ENCODE peak calls at places on chromosomes 12 and 14, in eight cellular contexts. C, R, F, Q, M, K, Y and E are unnamed samples.
A peak's percentile ranks its signal among the peaks of the same experiment; 100 is the strongest.

GRCh38 chr14:75022655-75023054 is 19.9 kb downstream of the EIF2B2 start:
- DNase-seq in Q (peak; percentile 20), C (no peak), R (no peak), K (peak; percentile 67), Y (no peak), M (peak; percentile 62), F (peak; percentile 15), E (no peak)

GRCh38 chr14:77763316-77763715 is 2.4 kb upstream of the SNW1 start:
- DNase-seq in R (no peak), F (no peak), C (no peak), Q (no peak), Y (no peak), M (no peak), K (no peak), E (no peak)

GRCh38 chr12:65496617-65497016 is 218.1 kb downstream of the MSRB3 start:
- DNase-seq in C (no peak), Q (peak; percentile 75), F (no peak), M (no peak), Y (no peak), R (no peak), K (peak; percentile 39), E (no peak)

GRCh38 chr12:54689984-54690383 is 41.8 kb upstream of the DCD start:
- DNase-seq in C (no peak), Q (peak; percentile 3), M (no peak), K (no peak), F (no peak), R (no peak), Y (no peak), E (no peak)

GRCh38 chr12:108589028-108589839 is 8.7 kb downstream of the TMEM119 start:
- DNase-seq in R (no peak), M (no peak), Y (no peak), F (no peak), K (no peak), Q (peak; percentile 50), C (no peak), E (no peak)

GRCh38 chr14:89190779-89191513 is 226.1 kb downstream of the FOXN3 start:
- DNase-seq in Q (no peak), F (no peak), Y (no peak), M (peak; percentile 95), K (no peak), C (no peak), R (no peak), E (no peak)

GRCh38 chr12:124440841-124441381 is 126.5 kb downstream of the NCOR2 start:
- DNase-seq in Q (peak; percentile 65), K (no peak), C (no peak), F (no peak), Y (no peak), R (no peak), M (no peak), E (no peak)

GRCh38 chr12:95956557-95957145 is 13.5 kb downstream of the AMDHD1 start:
- DNase-seq in C (no peak), K (no peak), F (no peak), M (no peak), R (no peak), Q (no peak), Y (no peak), E (no peak)

GRCh38 chr14:44912041-44912869 is 49.5 kb downstream of the KLHL28 start:
- DNase-seq in R (no peak), Y (no peak), C (no peak), K (peak; percentile 16), M (no peak), F (peak; percentile 14), Q (no peak), E (no peak)

GRCh38 chr14:75247286-75247922 is 31.2 kb upstream of the FOS start:
- DNase-seq in K (no peak), C (peak; percentile 7), R (peak; percentile 39), F (peak; percentile 56), Y (peak; percentile 55), M (no peak), Q (no peak), E (no peak)

GRCh38 chr14:68718033-68718725 is 74.7 kb downstream of the ZFP36L1 start:
- DNase-seq in M (no peak), K (no peak), Q (no peak), F (peak; percentile 29), C (no peak), Y (no peak), R (no peak), E (no peak)

GRCh38 chr14:68712703-68713370 is 80.0 kb downstream of the ZFP36L1 start:
- DNase-seq in K (no peak), C (no peak), Q (no peak), R (no peak), Y (no peak), F (no peak), M (no peak), E (no peak)

GRCh38 chr14:68713782-68714181 is 79.1 kb downstream of the ZFP36L1 start:
- DNase-seq in M (no peak), C (no peak), K (no peak), Y (no peak), F (no peak), Q (no peak), R (no peak), E (no peak)

GRCh38 chr14:68716698-68717097 is 76.2 kb downstream of the ZFP36L1 start:
- DNase-seq in C (no peak), M (no peak), F (no peak), Y (no peak), Q (no peak), R (no peak), K (no peak), E (no peak)

DNA sequence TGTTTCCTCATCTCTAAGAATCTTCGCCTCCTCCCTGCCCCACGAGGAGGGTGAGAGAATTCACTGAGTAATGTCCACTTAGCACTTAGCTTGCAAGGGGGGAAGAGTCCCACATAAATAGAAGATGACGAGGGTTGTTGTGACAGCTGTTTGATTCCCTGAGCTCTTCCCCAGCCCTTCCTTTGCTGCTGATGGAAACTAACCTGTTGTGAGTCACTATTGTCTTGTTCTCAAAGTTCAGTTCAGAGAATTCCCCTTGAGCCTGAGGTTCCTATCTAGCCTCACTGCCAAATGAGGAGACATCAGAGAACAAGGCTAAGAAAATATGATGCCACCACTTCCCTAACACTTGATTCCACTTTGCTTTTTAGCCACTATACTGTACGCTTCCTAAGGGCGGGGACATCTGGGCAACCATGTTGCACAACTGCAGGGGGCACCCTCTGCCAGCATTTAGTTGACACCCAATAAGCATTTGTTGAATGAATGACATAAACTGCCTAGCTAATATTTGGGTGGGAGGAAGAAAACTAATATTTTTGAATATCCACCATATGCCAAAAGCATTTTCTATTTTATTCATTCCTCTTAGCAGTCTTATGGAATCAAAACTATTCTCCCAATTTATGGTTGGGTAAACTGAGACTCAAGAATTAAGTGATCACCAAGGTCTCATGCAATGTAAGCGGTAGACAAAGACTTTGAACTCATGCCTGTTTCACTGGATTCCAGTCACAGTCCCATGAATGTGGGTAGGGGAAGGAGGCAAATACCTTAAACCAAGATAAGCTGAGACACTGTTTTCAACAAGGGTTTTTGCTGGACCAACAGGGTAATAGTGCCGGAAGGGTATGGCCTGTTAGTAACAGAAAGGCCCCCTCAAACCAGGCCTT is 77.6 kb downstream of the ZFP36L1 start:
- DNase-seq in K (no peak), F (no peak), C (no peak), R (no peak), Y (no peak), Q (peak; percentile 36), M (no peak), E (no peak)
- TF ChIP-seq CTCF in K (no peak), F (no peak), C (peak; percentile 7), R (no peak), Y (no peak), Q (no peak), M (no peak), E (no peak)

GRCh38 chr14:95710106-95710505 is 3.8 kb downstream of the TCL1A start:
- DNase-seq in M (no peak), F (no peak), Y (no peak), Q (no peak), K (no peak), C (no peak), R (no peak), E (no peak)

GRCh38 chr14:95712398-95712797 is 1.5 kb downstream of the TCL1A start:
- DNase-seq in M (no peak), R (no peak), Y (no peak), F (no peak), C (no peak), Q (no peak), K (no peak), E (no peak)

GRCh38 chr14:95711476-95712176 is 2.3 kb downstream of the TCL1A start:
- DNase-seq in K (no peak), C (no peak), M (no peak), Q (no peak), F (peak; percentile 40), R (no peak), Y (no peak), E (no peak)

GRCh38 chr14:95713596-95714371 is at the start of gene TCL1A:
- DNase-seq in Q (no peak), K (no peak), Y (no peak), R (peak; percentile 91), F (peak; percentile 82), M (no peak), C (no peak), E (no peak)
- TF ChIP-seq CTCF in Q (no peak), K (no peak), Y (no peak), R (peak; percentile 66), F (peak; percentile 33), M (no peak), C (no peak), E (no peak)

DNA sequence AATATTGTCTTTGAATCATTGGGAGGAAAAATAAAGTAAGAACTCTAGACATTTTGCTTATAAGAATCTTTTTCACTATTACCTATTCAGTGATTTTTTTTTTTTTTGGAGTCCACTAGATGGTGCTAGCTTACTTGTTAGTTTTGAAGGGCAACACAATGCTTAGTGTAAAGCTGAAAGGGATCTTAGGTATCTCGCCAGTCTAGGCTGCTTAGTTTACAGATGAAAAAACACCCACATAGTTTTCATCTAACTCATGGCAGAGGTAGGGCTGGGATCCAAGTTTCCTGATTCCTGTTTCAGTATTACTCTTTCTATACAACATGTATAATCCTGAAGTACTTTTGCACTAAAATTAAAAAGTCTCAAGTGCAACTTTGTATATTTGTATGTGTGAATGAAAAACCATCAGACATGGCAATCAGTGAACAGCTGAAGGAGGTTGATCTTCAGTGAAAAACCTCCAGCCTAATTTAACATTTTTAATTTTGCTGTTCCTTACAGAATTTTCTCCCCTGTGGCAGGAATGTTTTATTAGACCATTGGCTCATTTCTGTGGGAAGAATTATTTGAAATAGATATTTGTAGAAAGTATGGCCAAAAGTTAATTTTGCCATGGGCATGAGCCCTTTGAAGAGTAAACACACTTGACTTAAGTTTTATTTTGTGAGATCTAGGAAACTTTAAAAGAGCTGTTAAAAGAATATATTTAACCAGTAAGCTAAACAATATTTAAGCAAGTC is 40.7 kb downstream of the LRRIQ1 start:
- DNase-seq in Q (peak; percentile 91), R (peak; percentile 12), K (no peak), Y (no peak), F (peak; percentile 9), M (no peak), C (no peak), E (no peak)
- TF ChIP-seq CTCF in Q (peak; percentile 61), R (peak; percentile 28), K (peak; percentile 44), Y (no peak), F (no peak), M (peak; percentile 63), C (peak; percentile 39), E (peak; percentile 69)

DNA sequence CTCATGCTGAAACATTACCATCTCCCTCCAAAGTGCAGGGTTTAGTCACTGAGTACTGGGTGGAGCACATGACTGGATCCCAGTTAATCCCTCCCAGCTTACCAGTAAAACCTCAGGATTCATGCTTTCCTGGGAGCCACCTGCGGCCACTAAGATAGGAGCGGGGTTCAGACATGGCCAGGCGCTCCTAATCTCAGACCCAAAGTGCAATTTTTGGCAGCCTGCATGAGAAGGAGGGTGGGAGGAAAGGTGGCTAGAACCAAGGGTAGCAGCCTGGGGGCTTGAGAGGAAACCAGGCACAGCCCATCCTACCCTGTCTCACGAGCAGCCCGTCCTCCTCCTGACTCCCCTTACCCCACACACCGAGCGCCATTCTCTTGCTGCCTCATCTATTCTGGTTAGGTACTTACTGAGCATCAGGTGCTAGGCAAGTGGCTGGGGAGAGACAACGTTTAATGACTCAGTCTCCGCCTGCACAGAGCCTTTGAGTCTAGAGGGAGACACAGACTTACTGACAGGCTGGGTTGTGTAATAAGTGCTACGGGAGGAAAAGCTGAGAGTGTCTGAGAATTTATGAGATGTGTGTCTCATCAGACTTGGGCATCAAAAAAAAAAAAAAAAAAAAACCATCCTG is 9.9 kb downstream of the GPRC5A start:
- DNase-seq in K (no peak), Y (no peak), M (no peak), R (no peak), F (no peak), C (no peak), Q (peak; percentile 94), E (no peak)
- TF ChIP-seq CTCF in K (no peak), Y (no peak), M (no peak), R (no peak), F (no peak), C (no peak), Q (no peak), E (no peak)